ENCODE peak calls at places on chromosomes 3 and 15, in four cellular contexts. P is sigmoid colon, V is Karpas-422, W is left lung. O is an unnamed sample. For H3K4me1, the result is how much of the 10 kb centered on the place peaks cover.

GRCh38 chr3:170589113-170589512 is 3.2 kb upstream of the SLC7A14 start:
- DNase-seq in W (no peak), V (no peak), P (no peak), O (no peak)

GRCh38 chr3:101133638-101134037 is 140.4 kb upstream of the ABI3BP start:
- DNase-seq in V (no peak), P (no peak), W (no peak), O (no peak)

GRCh38 chr3:29281265-29282228 is 676 bp downstream of the RBMS3 start:
- DNase-seq in W (no peak), V (no peak), P (peak), O (no peak)

GRCh38 chr15:99718421-99718820 is 14.8 kb downstream of the LYSMD4 start:
- DNase-seq in P (no peak), V (no peak), W (no peak), O (no peak)

GRCh38 chr3:112773864-112774263 is 72.8 kb downstream of the CD200R1L start:
- DNase-seq in V (peak), P (no peak), W (peak), O (peak)

GRCh38 chr3:98994128-98994762 is 92.8 kb upstream of the DCBLD2 start:
- DNase-seq in V (no peak), W (no peak), P (no peak), O (no peak)

GRCh38 chr3:156433910-156434309 is 121.0 kb downstream of the SSR3 start:
- DNase-seq in V (no peak), P (no peak), W (no peak), O (no peak)

GRCh38 chr15:50051811-50052419 is 67.1 kb downstream of the ATP8B4 start:
- DNase-seq in W (peak), P (peak), V (peak), O (no peak)

DNA sequence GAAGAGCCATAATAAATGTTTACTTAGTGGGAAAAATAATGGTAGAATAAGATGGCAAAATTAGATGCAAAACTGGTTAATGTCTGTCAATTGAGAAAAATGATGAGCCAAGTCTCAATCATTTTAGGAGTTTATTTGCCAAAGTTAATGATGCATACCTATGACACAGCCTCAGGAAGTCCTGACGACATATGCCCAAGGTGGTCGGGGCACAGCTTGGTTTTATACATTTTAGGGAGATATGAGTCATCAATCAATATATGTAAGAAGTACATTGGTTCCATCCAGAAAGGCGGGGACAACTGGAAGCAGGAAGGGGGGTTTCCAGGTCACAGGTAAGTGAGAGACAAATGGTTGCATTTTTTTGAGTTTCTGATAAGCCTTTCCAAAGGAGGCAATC is 31.5 kb downstream of the CLEC3B start:
- DNase-seq in P (no peak), W (no peak), V (no peak), O (no peak)
- H3K4me1 ChIP-seq in P (under half), W (half or more), V (under half), O (under half)

GRCh38 chr3:15647629-15648167 is 46.2 kb downstream of the BTD start:
- DNase-seq in W (no peak), V (peak), P (no peak), O (peak)
- H3K27ac ChIP-seq in W (peak), V (peak), P (peak), O (no peak)

DNA sequence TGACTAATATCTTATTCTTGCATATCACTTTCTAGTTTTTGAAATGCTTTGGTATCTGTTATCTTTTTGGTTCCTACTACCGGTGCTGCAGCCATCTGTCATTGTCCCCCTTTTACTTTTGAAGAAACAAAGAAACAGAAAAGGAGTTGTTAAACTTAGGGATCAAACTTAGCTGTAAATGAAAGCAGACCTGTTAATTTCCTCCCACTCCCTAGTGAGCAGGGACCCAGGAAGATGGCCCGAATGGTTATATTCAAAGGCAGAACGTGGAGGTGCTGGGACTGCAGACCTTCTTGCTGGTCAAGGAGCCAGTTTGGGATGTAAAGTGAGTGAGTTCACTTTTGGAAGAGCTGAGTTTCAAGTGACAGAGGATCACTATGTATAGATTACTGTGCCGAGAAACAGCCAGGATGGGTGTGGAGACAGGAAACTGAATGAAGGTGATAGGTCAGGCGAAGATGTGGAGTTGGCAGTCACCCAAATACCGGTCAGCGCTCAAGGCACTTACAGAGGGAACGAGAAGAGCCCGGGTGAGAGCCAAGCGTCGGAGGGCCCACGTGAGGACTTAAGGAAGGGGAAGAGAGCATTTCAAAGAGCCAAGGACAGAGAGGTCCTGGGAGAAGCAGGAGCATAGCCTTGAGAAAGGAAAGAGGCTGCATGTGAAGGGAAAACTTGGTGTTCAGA is 20.1 kb downstream of the KBTBD8 start:
- DNase-seq in V (peak), P (no peak), W (no peak), O (no peak)
- H3K4me1 ChIP-seq in V (half or more), P (under half), W (under half), O (under half)

GRCh38 chr15:82183121-82184031 is 79.2 kb downstream of the EFL1 start:
- DNase-seq in V (no peak), P (no peak), W (no peak), O (no peak)
- H3K27ac ChIP-seq in V (no peak), P (no peak), W (no peak), O (no peak)

GRCh38 chr3:50572801-50573371 is 3.6 kb downstream of the HEMK1 start:
- DNase-seq in V (no peak), W (no peak), P (no peak), O (no peak)
- H3K4me1 ChIP-seq in V (under half), W (half or more), P (under half), O (half or more)

DNA sequence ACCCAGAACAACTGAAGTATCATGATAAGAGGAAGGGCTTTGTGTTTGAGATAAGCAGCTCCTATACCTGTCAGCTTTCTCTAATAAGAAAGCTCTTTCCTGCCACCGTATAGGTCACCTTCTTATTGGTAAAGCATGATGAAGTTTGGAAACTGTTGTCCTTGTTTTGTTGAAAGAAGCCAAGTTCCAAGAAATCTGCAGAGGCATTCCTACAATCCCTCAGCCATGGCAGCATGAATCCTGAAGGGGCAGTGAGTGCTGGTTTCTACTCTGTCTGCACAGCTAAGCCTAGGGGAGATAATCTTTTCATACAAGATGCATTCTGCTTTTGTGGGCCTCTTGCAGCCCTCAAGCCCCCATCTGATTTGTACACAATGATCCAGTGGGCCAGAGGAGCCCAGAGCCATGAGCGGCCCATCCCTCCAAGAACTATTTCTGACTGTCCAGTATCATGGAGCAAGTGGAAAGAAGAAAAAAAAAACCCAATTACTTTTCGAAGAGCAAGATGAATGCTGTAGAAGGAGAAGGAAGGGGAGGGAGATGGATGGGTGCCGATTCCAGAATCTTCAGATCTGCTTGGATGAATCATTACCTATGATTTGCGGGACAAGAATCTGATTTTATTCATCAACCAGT is 1.9 kb upstream of the THBS1 start:
- DNase-seq in P (peak), V (no peak), W (no peak), O (no peak)
- H3K27ac ChIP-seq in P (peak), V (no peak), W (peak), O (no peak)